ENCODE peak calls at places on chromosomes 5 and 9, in four cellular contexts. V is T follicular helper cell; S is activated CD4-positive, alpha-beta T cell treated with anti-CD3 and anti-CD28 coated beads, Interleukin-2, amount 50 U/mL, for 24 hours; Q is neural progenitor cell. L is an unnamed sample.

GRCh38 chr9:86600291-86600690 is 246.1 kb upstream of the TUT7 start:
- DNase-seq in V (no peak), S (no peak), Q (no peak), L (no peak)

GRCh38 chr5:161530700-161531099 is 15.8 kb downstream of the GABRB2 start:
- DNase-seq in V (no peak), S (no peak), Q (peak; percentile 27), L (no peak)

GRCh38 chr9:121322037-121322736 is 47.9 kb downstream of the STOM start:
- DNase-seq in V (no peak), S (no peak), Q (no peak), L (no peak)

GRCh38 chr9:12640021-12640587 is 53.1 kb upstream of the TYRP1 start:
- DNase-seq in V (no peak), S (no peak), Q (peak; percentile 72), L (peak; percentile 2)

GRCh38 chr9:74006935-74007334 is 490.2 kb upstream of the RORB start:
- DNase-seq in V (no peak), S (no peak), Q (peak; percentile 47), L (no peak)

GRCh38 chr5:14830210-14831005 is 41.2 kb downstream of the ANKH start:
- DNase-seq in V (no peak), S (no peak), Q (no peak), L (no peak)

GRCh38 chr5:3595102-3595961 is at the start of gene IRX1:
- DNase-seq in V (no peak), S (no peak), Q (peak; percentile 88), L (no peak)

GRCh38 chr5:122392844-122393243 is 80.8 kb downstream of the SNCAIP start:
- DNase-seq in V (no peak), S (no peak), Q (no peak), L (no peak)

GRCh38 chr5:77272206-77272605 is 61.7 kb downstream of the PDE8B start:
- DNase-seq in V (no peak), S (no peak), Q (no peak), L (no peak)

L was measured in NCI-H2107.